ENCODE peak calls at places on chromosome 22, in seven cellular contexts. I is HCT116, M is body of pancreas, Q is A549, Y is upper lobe of left lung, E is esophagus muscularis mucosa, N is IMR-90. D is an unnamed sample.

GRCh38 chr22:44254811-44255210 is 57.9 kb downstream of the SHISAL1 start:
- DNase-seq in I (no peak), M (no peak), Q (no peak), Y (no peak), E (peak; percentile 79), N (no peak), D (no peak)

GRCh38 chr22:48371391-48371790 is 1456.3 kb downstream of the BRD1 start:
- DNase-seq in I (no peak), M (no peak), Q (no peak), Y (no peak), E (no peak), N (no peak), D (no peak)

GRCh38 chr22:46229701-46230100 is 20.4 kb downstream of the CDPF1 start:
- DNase-seq in I (no peak), M (no peak), Q (no peak), Y (no peak), E (no peak), N (peak; percentile 43), D (no peak)

GRCh38 chr22:22386602-22387385 is 121.7 kb downstream of the ZNF280B start:
- DNase-seq in I (no peak), M (no peak), Q (no peak), Y (no peak), E (peak; percentile 70), N (no peak), D (no peak)

GRCh38 chr22:44201556-44202129 is 20.9 kb downstream of the PARVG start:
- DNase-seq in I (no peak), M (no peak), Q (no peak), Y (no peak), E (no peak), N (no peak), D (no peak)

GRCh38 chr22:31630331-31631329 is 31.4 kb downstream of the PISD start:
- DNase-seq in I (no peak), M (peak; percentile 74), Q (peak; percentile 61), Y (peak; percentile 95), E (peak; percentile 95), N (peak; percentile 74), D (peak; percentile 56)

GRCh38 chr22:32067613-32068012 is 24.6 kb downstream of the SLC5A1 start:
- DNase-seq in I (no peak), M (no peak), Q (no peak), Y (no peak), E (no peak), N (no peak), D (no peak)

GRCh38 chr22:22944268-22944985 is 56.8 kb downstream of the IGLL5 start:
- DNase-seq in I (no peak), M (peak; percentile 5), Q (no peak), Y (peak; percentile 71), E (peak; percentile 79), N (no peak), D (peak; percentile 1)

DNA sequence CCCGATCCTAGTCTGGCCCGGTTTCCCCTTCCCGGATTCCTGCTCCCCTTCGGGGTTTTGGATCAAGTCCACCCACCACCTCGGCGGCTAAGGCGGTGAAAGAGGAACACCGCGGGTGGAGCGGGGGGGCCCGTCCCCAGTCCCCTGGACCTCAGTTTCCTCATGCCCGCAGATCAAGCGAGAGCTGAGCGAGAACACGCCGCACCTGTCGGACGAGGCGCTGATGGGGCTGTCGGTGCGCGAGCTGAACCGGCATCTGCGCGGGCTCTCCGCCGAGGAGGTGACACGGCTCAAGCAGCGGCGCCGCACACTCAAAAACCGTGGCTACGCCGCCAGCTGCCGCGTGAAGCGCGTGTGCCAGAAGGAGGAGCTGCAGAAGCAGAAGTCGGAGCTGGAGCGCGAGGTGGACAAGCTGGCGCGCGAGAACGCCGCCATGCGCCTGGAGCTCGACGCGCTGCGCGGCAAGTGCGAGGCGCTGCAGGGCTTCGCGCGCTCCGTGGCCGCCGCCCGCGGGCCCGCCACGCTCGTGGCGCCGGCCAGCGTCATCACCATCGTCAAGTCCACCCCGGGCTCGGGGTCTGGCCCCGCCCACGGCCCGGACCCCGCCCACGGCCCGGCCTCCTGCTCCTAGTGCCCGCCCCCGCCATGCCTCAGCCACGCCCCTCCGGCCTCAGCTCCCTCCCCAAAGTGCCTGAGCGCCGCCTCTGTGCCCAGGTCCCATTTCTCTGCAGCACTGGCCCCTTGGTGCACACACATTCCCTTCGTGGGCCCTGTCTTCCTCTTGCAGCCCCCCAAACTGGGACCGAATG is 12.7 kb downstream of the MAFF start:
- DNase-seq in I (no peak), M (peak; percentile 55), Q (no peak), Y (peak; percentile 95), E (no peak), N (peak; percentile 49), D (no peak)
- TF ChIP-seq POLR2A in I (no peak), M (no peak), Q (no peak), Y (no peak), E (no peak), N (peak; percentile 5), D (no peak)

GRCh38 chr22:19518568-19519030 is 5.6 kb downstream of the CLDN5 start:
- DNase-seq in I (no peak), M (no peak), Q (no peak), Y (no peak), E (no peak), N (no peak), D (no peak)
- H3K27ac ChIP-seq in I (no peak overlapping the region), M (no peak overlapping the region), Q (no peak overlapping the region), Y (no peak overlapping the region), E (no peak overlapping the region), N (no peak overlapping the region), D (no peak overlapping the region)

GRCh38 chr22:50197856-50198623 is 2.8 kb upstream of the SELENOO start:
- DNase-seq in I (no peak), M (no peak), Q (no peak), Y (peak; percentile 87), E (no peak), N (no peak), D (no peak)
- H3K4me3 ChIP-seq in I (no peak overlapping the region), M (no peak overlapping the region), Q (no peak overlapping the region), Y (no peak overlapping the region), E (no peak overlapping the region), N (no peak overlapping the region), D (no peak overlapping the region)

DNA sequence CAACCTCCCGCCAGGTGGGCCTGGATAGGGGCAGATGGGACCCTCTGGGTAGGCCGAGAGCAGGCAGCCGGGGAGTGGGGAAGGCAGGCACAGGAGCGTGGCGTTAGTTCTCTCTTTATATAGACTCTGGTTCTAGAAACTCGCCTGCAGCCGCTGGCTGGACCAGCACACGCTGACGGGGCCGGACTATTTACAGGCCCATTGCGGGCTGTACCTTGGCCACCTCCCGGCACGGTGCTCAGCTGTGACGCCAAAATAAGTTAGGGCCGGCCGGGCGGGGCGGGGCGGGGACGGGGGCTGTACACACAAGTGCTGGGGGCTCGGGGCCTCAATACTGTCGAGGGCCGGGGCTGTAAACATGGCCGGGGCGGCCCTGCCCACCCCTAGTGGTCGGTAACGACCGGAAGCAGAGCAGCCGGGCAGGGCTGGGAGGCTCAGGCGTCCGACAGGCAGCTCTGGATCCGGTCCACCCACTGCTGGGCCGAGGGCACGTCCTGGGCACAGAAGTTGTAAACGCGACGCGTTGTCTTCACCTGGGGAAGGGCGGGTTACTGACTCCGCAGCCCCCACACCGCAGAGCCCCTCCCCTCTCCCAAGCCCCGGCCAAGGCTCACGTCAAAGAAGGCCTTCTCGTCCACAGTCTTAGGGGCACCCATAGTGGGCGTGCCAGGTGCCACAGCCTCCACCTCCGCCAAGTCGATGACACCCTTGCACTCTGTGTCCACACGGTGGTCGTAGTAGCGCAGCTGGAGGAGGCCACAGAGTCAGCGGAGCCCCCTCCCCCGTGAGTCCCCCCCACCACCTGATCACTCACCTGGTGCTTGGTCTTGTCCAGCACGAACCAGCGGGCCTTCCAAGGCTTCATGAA is 27.9 kb downstream of the SBF1 start:
- DNase-seq in I (no peak), M (no peak), Q (no peak), Y (peak; percentile 83), E (no peak), N (no peak), D (no peak)
- TF ChIP-seq POLR2A in I (no peak), M (no peak), Q (no peak), Y (no peak), E (no peak), N (no peak), D (no peak)

GRCh38 chr22:39491696-39492095 is 10.4 kb upstream of the MIEF1 start:
- DNase-seq in I (no peak), M (no peak), Q (no peak), Y (no peak), E (no peak), N (no peak), D (no peak)
- H3K27ac ChIP-seq in I (no peak overlapping the region), M (no peak overlapping the region), Q (no peak overlapping the region), Y (no peak overlapping the region), E (no peak overlapping the region), N (no peak overlapping the region), D (no peak overlapping the region)

DNA sequence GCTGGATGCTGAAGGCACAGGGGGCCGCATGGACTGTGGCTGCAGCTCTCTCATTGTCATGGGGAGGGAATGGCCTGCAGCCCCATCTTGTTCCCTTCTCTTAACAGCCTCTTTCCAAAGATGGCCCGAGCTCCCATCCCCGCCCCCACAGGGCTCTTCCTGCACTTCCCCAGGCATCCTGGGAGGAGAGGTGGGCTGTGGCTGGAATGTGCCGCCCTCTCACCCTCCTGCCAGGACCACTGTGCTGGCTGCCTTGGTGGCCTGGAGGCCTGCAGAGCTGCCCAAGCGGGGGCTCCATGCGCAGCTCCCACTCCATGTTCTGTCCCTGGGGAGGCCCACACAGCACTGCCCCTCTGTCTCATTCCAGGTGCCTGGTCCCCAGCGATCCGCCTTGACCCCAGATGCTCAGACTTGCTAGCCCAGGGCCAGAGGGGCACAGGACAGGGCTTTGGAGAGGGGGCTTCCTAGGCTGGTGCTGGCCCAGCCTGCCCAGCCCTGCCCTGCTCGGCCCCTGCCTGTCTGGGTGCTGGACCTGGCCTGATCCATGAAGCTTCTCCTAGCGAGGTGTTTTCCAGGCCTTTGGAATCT is 56.6 kb downstream of the RTN4R start:
- DNase-seq in I (no peak), M (no peak), Q (no peak), Y (peak; percentile 59), E (no peak), N (no peak), D (no peak)
- H3K4me3 ChIP-seq in I (peak overlapping the region; percentile 75), M (no peak overlapping the region), Q (no peak overlapping the region), Y (no peak overlapping the region), E (no peak overlapping the region), N (no peak overlapping the region), D (peak overlapping the region; percentile 41)

DNA sequence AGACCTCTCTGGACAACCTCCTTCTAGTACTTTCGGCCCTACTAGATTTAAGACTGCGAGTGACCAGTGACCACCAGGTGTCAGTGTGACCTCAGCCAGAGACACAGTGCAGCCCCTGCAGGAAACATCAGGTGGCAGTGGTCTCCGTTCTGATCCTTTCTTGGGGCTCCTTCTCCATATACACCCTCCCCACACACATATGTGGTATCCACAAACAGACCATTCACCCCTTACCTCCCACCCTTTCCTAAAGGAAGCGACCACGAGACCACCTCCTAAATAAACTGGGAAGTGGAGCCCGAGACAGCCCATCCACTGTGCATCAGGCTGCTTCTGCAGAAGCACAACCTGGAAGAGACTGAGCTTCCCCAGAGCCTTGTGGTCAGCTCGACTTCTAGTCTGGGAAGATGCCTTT is 38.5 kb upstream of the CYP2D6 start:
- DNase-seq in I (peak; percentile 56), M (peak; percentile 74), Q (peak; percentile 78), Y (no peak), E (no peak), N (peak; percentile 70), D (no peak)
- TF ChIP-seq POLR2A in I (no peak), M (no peak), Q (no peak), Y (no peak), E (no peak), N (peak; percentile 59), D (no peak)

DNA sequence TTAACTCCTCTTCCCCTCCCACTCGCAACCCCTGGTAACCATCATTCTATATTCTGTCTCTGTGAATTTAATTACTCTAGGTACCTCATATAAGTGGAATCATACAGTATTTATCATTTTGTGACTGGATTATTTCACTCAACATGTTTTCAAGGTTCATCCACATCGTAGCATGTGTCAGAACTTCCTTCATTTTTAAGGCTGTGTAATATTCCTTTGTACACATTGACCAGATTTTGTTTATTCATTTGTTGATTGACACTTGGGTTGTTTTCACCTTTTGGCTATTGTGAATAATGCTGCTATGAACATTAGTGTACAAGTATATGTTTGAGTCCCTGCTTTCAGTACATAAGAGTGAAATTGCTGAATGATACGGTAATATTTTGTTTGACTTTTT is 2.7 kb upstream of the GNB1L start:
- DNase-seq in I (no peak), M (no peak), Q (no peak), Y (no peak), E (no peak), N (no peak), D (no peak)
- H3K27ac ChIP-seq in I (no peak overlapping the region), M (no peak overlapping the region), Q (no peak overlapping the region), Y (no peak overlapping the region), E (no peak overlapping the region), N (no peak overlapping the region), D (no peak overlapping the region)

D was measured in breast epithelium.